ENCODE peak calls at places on chromosome 14, in four cellular contexts. V is progenitor cell of endocrine pancreas, X is astrocyte of the spinal cord, Q is GM10248. S is an unnamed sample.

GRCh38 chr14:103360548-103360947 is 24.7 kb upstream of the MARK3 start:
- DNase-seq in V (no peak), Q (no peak), X (no peak), S (no peak)

GRCh38 chr14:78683206-78683605 is 513.0 kb downstream of the NRXN3 start:
- DNase-seq in Q (no peak), X (no peak), V (no peak), S (no peak)

GRCh38 chr14:93824518-93825234 is 36.4 kb upstream of the PRIMA1 start:
- DNase-seq in X (no peak), Q (no peak), V (no peak), S (no peak)

GRCh38 chr14:21525571-21525970 is 575 bp downstream of the SALL2 start:
- DNase-seq in V (no peak), X (no peak), Q (no peak), S (no peak)

GRCh38 chr14:65867333-65867732 is 454.8 kb downstream of the FUT8 start:
- DNase-seq in X (no peak), Q (no peak), V (no peak), S (no peak)

GRCh38 chr14:68757618-68758081 is 35.2 kb downstream of the ZFP36L1 start:
- DNase-seq in Q (no peak), X (peak; percentile 29), V (no peak), S (no peak)

GRCh38 chr14:22898302-22898894 is 15.4 kb downstream of the REM2 start:
- DNase-seq in V (no peak), Q (no peak), X (peak; percentile 74), S (peak; percentile 65)

GRCh38 chr14:53824061-53824460 is 132.6 kb downstream of the BMP4 start:
- DNase-seq in Q (no peak), V (no peak), X (no peak), S (no peak)

GRCh38 chr14:94127330-94127729 is 2.1 kb downstream of the IFI27L2 start:
- DNase-seq in V (no peak), Q (no peak), X (no peak), S (no peak)

GRCh38 chr14:102799684-102800562 is 22.7 kb downstream of the TRAF3 start:
- DNase-seq in V (no peak), X (peak; percentile 88), Q (no peak), S (no peak)

GRCh38 chr14:101953151-101953550 is 11.2 kb upstream of the DYNC1H1 start:
- DNase-seq in X (no peak), V (no peak), Q (no peak), S (no peak)

GRCh38 chr14:95044463-95045254 is 112.7 kb downstream of the DICER1 start:
- DNase-seq in V (no peak), X (no peak), Q (no peak), S (no peak)

GRCh38 chr14:96117101-96117897 is 78.1 kb downstream of the C14orf132 start:
- DNase-seq in X (no peak), V (no peak), Q (no peak), S (peak; percentile 37)

GRCh38 chr14:100658514-100658886 is 68.2 kb upstream of the DLK1 start:
- DNase-seq in X (no peak), Q (no peak), V (no peak), S (no peak)

GRCh38 chr14:76639606-76640272 is 121.5 kb upstream of the VASH1 start:
- DNase-seq in Q (no peak), V (no peak), X (no peak), S (no peak)

GRCh38 chr14:64736271-64737131 is 32.3 kb downstream of the PLEKHG3 start:
- DNase-seq in V (no peak), X (no peak), Q (no peak), S (no peak)

GRCh38 chr14:50762001-50762930 is 68.7 kb downstream of the NIN start:
- DNase-seq in Q (peak; percentile 69), V (no peak), X (peak; percentile 84), S (peak; percentile 50)

GRCh38 chr14:47715330-47715729 is 39.9 kb upstream of the MDGA2 start:
- DNase-seq in X (peak; percentile 23), V (no peak), Q (no peak), S (peak; percentile 69)

GRCh38 chr14:101231828-101232227 is 328.3 kb upstream of the RTL1 start:
- DNase-seq in Q (no peak), V (no peak), X (no peak), S (no peak)

GRCh38 chr14:31582286-31582691 is 21.1 kb downstream of the NUBPL start:
- DNase-seq in Q (no peak), X (peak; percentile 47), V (no peak), S (no peak)

GRCh38 chr14:50808053-50808452 is 22.9 kb downstream of the NIN start:
- DNase-seq in X (no peak), V (no peak), Q (no peak), S (no peak)

GRCh38 chr14:80570930-80571298 is 359.6 kb upstream of the DIO2 start:
- DNase-seq in X (no peak), Q (no peak), V (no peak), S (no peak)

GRCh38 chr14:89466939-89467338 is 49.9 kb upstream of the FOXN3 start:
- DNase-seq in V (no peak), Q (no peak), X (no peak), S (no peak)

GRCh38 chr14:88437659-88438058 is 52.2 kb downstream of the SPATA7 start:
- DNase-seq in V (no peak), Q (no peak), X (no peak), S (no peak)

GRCh38 chr14:87121716-87122115 is 871.3 kb downstream of the GALC start:
- DNase-seq in V (no peak), X (no peak), Q (no peak), S (no peak)
- TF ChIP-seq CTCF in V (no peak), X (no peak), Q (no peak), S (no peak)

GRCh38 chr14:90556666-90557450 is 160.0 kb downstream of the CALM1 start:
- DNase-seq in X (no peak), V (no peak), Q (no peak), S (no peak)
- TF ChIP-seq CTCF in X (no peak), V (no peak), Q (no peak), S (no peak)

GRCh38 chr14:105398044-105398725 is at the start of gene TEX22:
- DNase-seq in X (peak; percentile 75), Q (peak; percentile 96), V (peak; percentile 86), S (peak; percentile 64)
- TF ChIP-seq CTCF in X (peak; percentile 10), Q (peak; percentile 23), V (peak; percentile 42), S (no peak)

DNA sequence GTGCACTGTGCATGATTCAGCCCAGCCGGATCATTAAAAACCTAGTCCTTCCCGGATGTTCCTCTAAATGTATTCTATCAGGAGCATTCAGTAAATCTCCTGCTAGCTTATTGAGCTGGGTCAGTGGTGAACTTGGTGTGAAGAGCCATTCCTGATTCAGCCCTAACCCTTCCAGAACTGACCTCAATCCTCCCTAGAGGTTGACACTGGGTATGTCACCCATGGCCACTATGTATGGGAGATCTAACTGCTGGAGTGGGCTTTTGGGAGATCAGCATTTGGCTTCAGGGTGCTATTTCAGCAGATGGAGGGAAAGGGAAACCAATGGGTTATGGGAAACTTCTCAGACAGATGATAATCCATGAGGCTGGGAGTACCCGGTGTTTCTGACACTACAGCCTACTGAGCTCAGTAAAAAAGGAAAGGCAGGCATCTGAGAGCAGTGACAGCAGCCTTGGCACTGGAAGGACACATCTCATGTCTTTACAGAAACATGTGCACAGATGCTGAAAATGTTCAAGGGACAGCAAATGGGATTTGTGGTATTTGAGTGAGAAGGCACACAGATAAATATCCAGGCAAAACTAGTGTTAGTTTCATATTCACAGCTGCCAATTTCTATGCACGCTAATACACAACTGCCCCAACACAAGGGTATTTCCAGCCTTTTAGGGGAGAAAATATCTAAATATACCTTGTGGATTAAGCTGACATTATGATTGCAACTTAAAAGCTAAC is 258.8 kb downstream of the DPF3 start:
- DNase-seq in V (no peak), Q (no peak), X (no peak), S (no peak)
- TF ChIP-seq CTCF in V (no peak), Q (no peak), X (no peak), S (no peak)

GRCh38 chr14:67668559-67668958 is 5.9 kb downstream of the VTI1B start:
- DNase-seq in X (no peak), Q (no peak), V (no peak), S (no peak)

GRCh38 chr14:67674480-67675218 is at the start of gene VTI1B:
- DNase-seq in V (peak; percentile 62), X (peak; percentile 80), Q (peak; percentile 90), S (peak; percentile 67)

GRCh38 chr14:67673451-67673850 is 981 bp downstream of the VTI1B start:
- DNase-seq in X (no peak), V (no peak), Q (no peak), S (no peak)

GRCh38 chr14:67675219-67675582 is 769 bp upstream of the VTI1B start:
- DNase-seq in Q (no peak), V (no peak), X (no peak), S (no peak)

GRCh38 chr14:67674139-67674479 is 323 bp downstream of the VTI1B start:
- DNase-seq in Q (peak; percentile 64), X (peak; percentile 49), V (peak; percentile 65), S (peak; percentile 73)
- TF ChIP-seq CTCF in Q (no peak), X (peak; percentile 22), V (peak; percentile 29), S (no peak)

GRCh38 chr14:90803249-90803648 is 13.0 kb downstream of the TTC7B start:
- DNase-seq in Q (no peak), V (no peak), X (no peak), S (no peak)
- TF ChIP-seq CTCF in Q (no peak), V (no peak), X (no peak), S (no peak)

S was measured in MCF 10A.